ENCODE peak calls at places on chromosome X, in nine cellular contexts. U is choroid plexus epithelial cell, G is uterus, V is heart left ventricle, M is type B pancreatic cell, F is endothelial cell, T is sigmoid colon, N is transverse colon, C is AG04450. P is an unnamed sample.

GRCh38 chrX:74923942-74924448 is 1.3 kb downstream of the NEXMIF start:
- DNase-seq in T (peak), F (peak), U (no peak), M (no peak), G (peak), C (no peak), V (no peak), N (peak), P (no peak)

GRCh38 chrX:142204522-142205433 is at the start of gene MAGEC2:
- DNase-seq in F (no peak), U (no peak), V (no peak), N (no peak), M (no peak), C (no peak), G (no peak), T (no peak), P (no peak)

GRCh38 chrX:69616520-69617203 is 749 bp downstream of the EDA start:
- DNase-seq in M (no peak), N (peak), U (no peak), C (no peak), G (peak), F (peak), V (peak), T (peak), P (no peak)

GRCh38 chrX:46029777-46030176 is 515.4 kb downstream of the ZNF674 start:
- DNase-seq in V (no peak), C (no peak), M (no peak), T (no peak), N (no peak), G (no peak), F (no peak), U (no peak), P (no peak)

GRCh38 chrX:109709129-109709631 is 23.9 kb downstream of the ACSL4 start:
- DNase-seq in G (no peak), U (peak), C (no peak), M (no peak), V (no peak), T (no peak), N (no peak), F (no peak), P (no peak)

GRCh38 chrX:13691845-13692334 is 3.0 kb downstream of the RAB9A start:
- DNase-seq in N (no peak), F (no peak), T (no peak), C (no peak), U (peak), V (no peak), M (no peak), G (no peak), P (no peak)

GRCh38 chrX:107715331-107716044 is 60.1 kb downstream of the TSC22D3 start:
- DNase-seq in V (no peak), C (no peak), U (peak), G (no peak), N (peak), F (no peak), T (no peak), M (no peak), P (no peak)

GRCh38 chrX:124217289-124218251 is 114.9 kb upstream of the TEX13D start:
- DNase-seq in F (peak), N (peak), G (no peak), C (no peak), V (peak), M (no peak), T (no peak), U (no peak), P (no peak)

GRCh38 chrX:103183912-103184311 is 31.0 kb upstream of the BEX4 start:
- DNase-seq in U (no peak), N (no peak), F (no peak), T (no peak), G (no peak), M (no peak), V (no peak), C (no peak), P (no peak)

GRCh38 chrX:69362354-69362753 is 141.8 kb upstream of the NALF2 start:
- DNase-seq in F (no peak), G (no peak), V (no peak), C (no peak), N (no peak), M (no peak), U (no peak), T (no peak), P (no peak)

GRCh38 chrX:74465424-74465823 is 44.1 kb downstream of the SLC16A2 start:
- DNase-seq in F (no peak), N (no peak), G (no peak), M (no peak), U (peak), T (no peak), V (no peak), C (no peak), P (no peak)

GRCh38 chrX:43225626-43226328 is 430.3 kb upstream of the MAOA start:
- DNase-seq in G (no peak), N (no peak), F (no peak), U (no peak), V (no peak), M (no peak), C (no peak), T (no peak), P (no peak)

GRCh38 chrX:115560978-115561604 is at the start of gene PLS3:
- DNase-seq in F (peak), N (peak), C (peak), T (peak), U (peak), G (peak), M (peak), V (peak), P (peak)

GRCh38 chrX:110915120-110915519 is 119.5 kb upstream of the CHRDL1 start:
- DNase-seq in M (no peak), T (no peak), V (no peak), U (peak), C (peak), N (no peak), F (no peak), G (no peak), P (no peak)

GRCh38 chrX:81120270-81120935 is 81.3 kb downstream of the HMGN5 start:
- DNase-seq in F (no peak), U (no peak), M (no peak), V (no peak), C (no peak), N (no peak), T (no peak), G (no peak), P (no peak)

GRCh38 chrX:45761920-45762319 is 561.2 kb upstream of the DIPK2B start:
- DNase-seq in F (no peak), T (no peak), G (no peak), U (no peak), V (no peak), N (no peak), C (no peak), M (no peak), P (no peak)

GRCh38 chrX:70464051-70464450 is 19.4 kb downstream of the DLG3 start:
- DNase-seq in T (no peak), C (no peak), U (no peak), V (no peak), M (no peak), N (no peak), G (no peak), F (no peak), P (no peak)

GRCh38 chrX:15882704-15883539 is 28.3 kb upstream of the AP1S2 start:
- DNase-seq in V (no peak), F (no peak), M (no peak), N (no peak), U (peak), G (no peak), C (no peak), T (no peak), P (no peak)

GRCh38 chrX:5236096-5236495 is 992.6 kb downstream of the NLGN4X start:
- DNase-seq in T (no peak), G (no peak), F (no peak), C (no peak), M (no peak), V (no peak), U (no peak), N (no peak), P (no peak)
- TF ChIP-seq CTCF in T (no peak), G (no peak), F (no peak), C (no peak), M (peak), V (no peak), U (no peak), N (no peak), P (no peak)

DNA sequence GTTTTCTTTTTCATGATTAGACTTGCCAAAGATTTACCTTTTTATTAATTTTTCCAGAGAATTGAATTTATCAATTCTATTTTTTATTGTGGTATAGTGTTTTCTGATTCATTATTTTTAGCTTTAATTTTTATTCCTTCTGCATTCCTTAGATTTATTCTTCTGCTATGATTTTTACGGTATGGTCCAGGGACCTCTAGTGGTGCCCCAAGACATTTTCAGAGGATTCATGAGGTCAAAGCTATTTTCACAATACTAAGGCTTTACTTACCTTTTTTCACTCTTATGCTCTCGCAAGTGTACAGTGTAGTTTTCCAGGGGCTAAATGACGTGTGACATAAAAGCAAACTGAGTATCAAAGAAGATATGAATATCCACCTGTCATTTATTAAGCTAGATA is 8.0 kb downstream of the RADX start:
- DNase-seq in T (no peak), N (no peak), F (no peak), U (peak), M (no peak), V (no peak), G (no peak), C (no peak), P (no peak)
- TF ChIP-seq CTCF in T (no peak), N (no peak), F (no peak), U (peak), M (peak), V (no peak), G (no peak), C (peak), P (peak)

GRCh38 chrX:139475432-139475831 is 55.1 kb upstream of the F9 start:
- DNase-seq in N (no peak), U (no peak), C (no peak), F (no peak), G (no peak), T (no peak), V (no peak), M (no peak), P (no peak)
- TF ChIP-seq CTCF in N (no peak), U (no peak), C (no peak), F (no peak), G (no peak), T (no peak), V (no peak), M (peak), P (no peak)

GRCh38 chrX:153644356-153645125 is 2.5 kb upstream of the DUSP9 start:
- DNase-seq in M (peak), U (no peak), T (peak), C (no peak), F (no peak), N (no peak), G (peak), V (peak), P (no peak)

GRCh38 chrX:153645151-153645550 is 1.9 kb upstream of the DUSP9 start:
- DNase-seq in F (no peak), T (peak), V (peak), C (no peak), N (no peak), G (peak), M (peak), U (no peak), P (no peak)

GRCh38 chrX:153642313-153642654 is 4.7 kb upstream of the DUSP9 start:
- DNase-seq in T (no peak), V (no peak), U (no peak), F (no peak), M (no peak), N (no peak), G (no peak), C (no peak), P (no peak)

GRCh38 chrX:153642655-153643430 is 4.2 kb upstream of the DUSP9 start:
- DNase-seq in T (no peak), C (no peak), N (no peak), F (no peak), V (peak), U (no peak), M (no peak), G (peak), P (no peak)

GRCh38 chrX:153643431-153644351 is 3.3 kb upstream of the DUSP9 start:
- DNase-seq in M (peak), V (peak), C (no peak), U (no peak), F (no peak), G (peak), N (no peak), T (peak), P (no peak)
- TF ChIP-seq CTCF in M (peak), V (peak), C (no peak), U (no peak), F (no peak), G (no peak), N (no peak), T (no peak), P (peak)

DNA sequence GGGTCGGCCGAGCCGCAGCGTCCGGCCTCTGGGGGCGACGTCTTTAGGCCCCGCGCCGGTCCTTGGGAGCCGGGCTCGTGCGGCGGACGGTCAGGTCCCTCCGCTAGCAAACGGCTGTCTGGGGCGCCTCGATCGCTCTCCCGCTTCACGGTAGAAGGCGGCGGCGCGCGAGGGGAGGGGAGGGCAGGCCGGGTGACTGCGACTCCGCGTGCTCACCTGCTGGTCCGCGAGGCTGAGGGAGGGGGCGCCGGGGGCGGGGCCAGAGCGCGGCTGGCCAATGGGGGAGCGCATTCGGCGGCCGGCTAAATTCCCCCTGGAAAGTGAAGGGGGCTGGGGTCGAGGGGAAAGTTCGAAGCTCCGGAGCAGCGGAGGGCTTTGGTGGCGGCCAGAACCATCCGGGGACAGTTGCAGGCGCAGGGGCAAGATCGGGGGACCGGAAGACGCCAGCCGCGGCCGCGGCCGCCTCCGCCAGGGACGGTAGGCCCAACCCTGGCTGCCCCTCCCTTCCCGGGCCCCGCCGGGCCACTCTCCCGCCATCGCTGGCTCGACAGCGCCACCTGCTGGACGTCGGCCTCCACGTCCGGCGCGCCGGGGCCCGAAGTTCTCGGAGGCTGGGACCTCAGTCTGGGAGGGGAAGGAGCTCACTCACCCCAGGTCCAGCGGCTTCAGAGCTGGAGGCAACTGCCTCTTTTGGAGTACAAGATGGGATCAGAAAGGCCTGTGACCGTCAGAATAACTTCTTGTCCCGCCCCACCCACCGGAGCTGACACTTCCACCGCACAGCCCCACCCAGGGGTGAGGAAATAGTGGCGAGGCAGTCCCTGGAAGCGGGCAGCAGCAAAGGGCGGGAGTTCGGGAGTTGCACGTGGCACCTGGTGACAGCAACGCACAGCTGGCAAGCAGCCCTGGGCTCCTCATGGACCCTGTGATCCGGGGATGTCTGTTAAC is 49.9 kb downstream of the ELF4 start:
- DNase-seq in G (peak), M (peak), T (peak), N (peak), C (no peak), U (peak), V (peak), F (peak), P (peak)
- TF ChIP-seq CTCF in G (peak), M (peak), T (peak), N (peak), C (peak), U (peak), V (peak), F (peak), P (peak)

P was measured in osteocyte.